ENCODE peak calls at places on chromosomes 2 and 18, in four cellular contexts. M is heart left ventricle, D is HCT116, X is IMR-90. P is an unnamed sample.

GRCh38 chr2:32748158-32748557 is 120.3 kb downstream of the TTC27 start:
- ATAC-seq in M (no peak), D (no peak), X (no peak), P (no peak)

GRCh38 chr18:58064406-58064998 is 20.5 kb downstream of the NEDD4L start:
- ATAC-seq in M (no peak), D (no peak), X (no peak), P (no peak)

GRCh38 chr2:204743368-204743960 is 198.2 kb downstream of the PARD3B start:
- ATAC-seq in M (no peak), D (no peak), X (no peak), P (no peak)

GRCh38 chr18:7300971-7301553 is 70.2 kb downstream of the LRRC30 start:
- ATAC-seq in M (no peak), D (no peak), X (no peak), P (no peak)

GRCh38 chr2:159968282-159968900 is 94.0 kb downstream of the PLA2R1 start:
- ATAC-seq in M (peak), D (peak), X (peak), P (no peak)

GRCh38 chr18:6920099-6920955 is 190.8 kb downstream of the ARHGAP28 start:
- ATAC-seq in M (peak), D (no peak), X (peak), P (peak)

GRCh38 chr2:76953733-76954347 is 568.3 kb downstream of the LRRTM4 start:
- ATAC-seq in M (peak), D (no peak), X (peak), P (no peak)

GRCh38 chr2:173955004-173955403 is 10.2 kb downstream of the SP3 start:
- ATAC-seq in M (no peak), D (peak), X (no peak), P (peak)

GRCh38 chr2:120522151-120522751 is 176.3 kb downstream of the INHBB start:
- ATAC-seq in M (peak), D (no peak), X (peak), P (no peak)

GRCh38 chr2:73386342-73386868 is 769 bp downstream of the ALMS1 start:
- ATAC-seq in M (peak), D (peak), X (peak), P (no peak)

GRCh38 chr2:60438653-60439052 is 114.8 kb downstream of the BCL11A start:
- ATAC-seq in M (peak), D (no peak), X (no peak), P (no peak)

GRCh38 chr2:149489452-149489851 is 98.1 kb downstream of the MMADHC start:
- ATAC-seq in M (no peak), D (no peak), X (no peak), P (no peak)

GRCh38 chr2:86625096-86625495 is 1.4 kb upstream of the RNF103 start:
- ATAC-seq in M (no peak), D (no peak), X (no peak), P (no peak)

GRCh38 chr2:127453392-127454171 is 35.4 kb downstream of the PROC start:
- ATAC-seq in M (no peak), D (peak), X (no peak), P (no peak)

GRCh38 chr18:24860978-24861680 is 400.7 kb downstream of the HRH4 start:
- ATAC-seq in M (peak), D (no peak), X (peak), P (no peak)

GRCh38 chr2:169464508-169465386 is 14.5 kb upstream of the BBS5 start:
- ATAC-seq in M (no peak), D (no peak), X (no peak), P (no peak)

GRCh38 chr2:134232461-134232860 is 21.4 kb upstream of the MGAT5 start:
- ATAC-seq in M (no peak), D (no peak), X (no peak), P (no peak)

GRCh38 chr2:48250943-48251342 is 279.0 kb upstream of the STON1 start:
- ATAC-seq in M (no peak), D (no peak), X (no peak), P (no peak)

GRCh38 chr2:134268265-134268664 is 14.4 kb downstream of the MGAT5 start:
- ATAC-seq in M (peak), D (no peak), X (no peak), P (no peak)

GRCh38 chr2:120441744-120442471 is 96.0 kb downstream of the INHBB start:
- ATAC-seq in M (peak), D (no peak), X (peak), P (no peak)

GRCh38 chr2:141582213-141582612 is 548.6 kb downstream of the LRP1B start:
- ATAC-seq in M (peak), D (no peak), X (no peak), P (no peak)

GRCh38 chr2:237706257-237706656 is 78.9 kb downstream of the LRRFIP1 start:
- ATAC-seq in M (no peak), D (no peak), X (no peak), P (no peak)

GRCh38 chr2:16729335-16729734 is 63.7 kb upstream of the CYRIA start:
- ATAC-seq in M (no peak), D (no peak), X (no peak), P (no peak)

GRCh38 chr18:73717570-73717969 is 430.1 kb downstream of the FBXO15 start:
- ATAC-seq in M (no peak), D (no peak), X (no peak), P (no peak)

GRCh38 chr2:11133238-11133935 is 21.9 kb upstream of the SLC66A3 start:
- ATAC-seq in M (peak), D (no peak), X (peak), P (peak)

GRCh38 chr2:12732663-12733062 is 15.9 kb downstream of the TRIB2 start:
- ATAC-seq in M (peak), D (no peak), X (no peak), P (peak)

GRCh38 chr2:15943914-15944313 is 3.6 kb downstream of the MYCN start:
- ATAC-seq in M (peak), D (no peak), X (no peak), P (no peak)

GRCh38 chr2:145114726-145115125 is 594.8 kb upstream of the ZEB2 start:
- ATAC-seq in M (no peak), D (no peak), X (no peak), P (no peak)

GRCh38 chr18:45802814-45803492 is 22.5 kb upstream of the SIGLEC15 start:
- ATAC-seq in M (no peak), D (peak), X (peak), P (no peak)

GRCh38 chr2:134160793-134161504 is 92.9 kb upstream of the MGAT5 start:
- ATAC-seq in M (peak), D (no peak), X (peak), P (peak)

GRCh38 chr2:114651933-114652332 is 209.5 kb downstream of the DPP10 start:
- ATAC-seq in M (no peak), D (no peak), X (no peak), P (no peak)

GRCh38 chr2:66301767-66302140 is 133.2 kb upstream of the MEIS1 start:
- ATAC-seq in M (no peak), D (no peak), X (no peak), P (no peak)

GRCh38 chr2:78861546-78861945 is 164.0 kb upstream of the REG3G start:
- ATAC-seq in M (no peak), D (no peak), X (no peak), P (no peak)

GRCh38 chr2:219613671-219614070 is 13.8 kb upstream of the SLC4A3 start:
- ATAC-seq in M (no peak), D (no peak), X (no peak), P (no peak)

DNA sequence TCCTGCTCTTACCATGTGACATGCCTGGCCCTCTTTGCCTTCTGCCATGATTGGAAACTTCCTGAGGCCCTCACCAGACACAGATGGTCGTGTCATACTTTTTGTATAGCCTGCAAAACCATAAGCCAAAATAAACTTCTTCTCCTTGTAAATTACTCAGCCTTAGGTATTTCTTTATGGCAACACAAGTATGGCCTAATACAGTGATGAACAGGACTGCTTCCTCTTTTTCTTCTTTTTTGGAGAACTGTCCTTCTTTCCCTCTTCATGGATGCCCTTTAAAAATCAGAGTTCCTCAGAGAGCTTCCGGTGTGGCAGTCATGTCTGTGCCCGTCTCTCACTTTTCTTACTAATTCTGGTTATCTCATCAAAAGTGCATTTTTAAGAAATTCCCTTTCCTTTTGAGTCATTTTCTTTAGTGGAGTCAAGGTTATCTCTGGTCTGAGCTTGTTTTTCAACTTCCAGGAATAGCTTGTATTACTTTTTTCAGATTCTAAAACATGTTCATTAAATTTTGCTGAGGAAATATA is 9.2 kb upstream of the IL1A start:
- ATAC-seq in M (peak), D (no peak), X (peak), P (peak)
- H3K27ac ChIP-seq in M (no peak), D (no peak), X (peak), P (peak)

GRCh38 chr2:70142590-70143313 is 48.1 kb downstream of the C2orf42 start:
- ATAC-seq in M (peak), D (peak), X (peak), P (peak)

GRCh38 chr2:70145168-70145538 is 45.7 kb downstream of the C2orf42 start:
- ATAC-seq in M (no peak), D (no peak), X (no peak), P (no peak)

GRCh38 chr2:70144443-70145167 is 46.2 kb downstream of the C2orf42 start:
- ATAC-seq in M (no peak), D (no peak), X (no peak), P (no peak)

GRCh38 chr2:70141754-70142589 is 48.8 kb downstream of the C2orf42 start:
- ATAC-seq in M (peak), D (peak), X (peak), P (peak)

DNA sequence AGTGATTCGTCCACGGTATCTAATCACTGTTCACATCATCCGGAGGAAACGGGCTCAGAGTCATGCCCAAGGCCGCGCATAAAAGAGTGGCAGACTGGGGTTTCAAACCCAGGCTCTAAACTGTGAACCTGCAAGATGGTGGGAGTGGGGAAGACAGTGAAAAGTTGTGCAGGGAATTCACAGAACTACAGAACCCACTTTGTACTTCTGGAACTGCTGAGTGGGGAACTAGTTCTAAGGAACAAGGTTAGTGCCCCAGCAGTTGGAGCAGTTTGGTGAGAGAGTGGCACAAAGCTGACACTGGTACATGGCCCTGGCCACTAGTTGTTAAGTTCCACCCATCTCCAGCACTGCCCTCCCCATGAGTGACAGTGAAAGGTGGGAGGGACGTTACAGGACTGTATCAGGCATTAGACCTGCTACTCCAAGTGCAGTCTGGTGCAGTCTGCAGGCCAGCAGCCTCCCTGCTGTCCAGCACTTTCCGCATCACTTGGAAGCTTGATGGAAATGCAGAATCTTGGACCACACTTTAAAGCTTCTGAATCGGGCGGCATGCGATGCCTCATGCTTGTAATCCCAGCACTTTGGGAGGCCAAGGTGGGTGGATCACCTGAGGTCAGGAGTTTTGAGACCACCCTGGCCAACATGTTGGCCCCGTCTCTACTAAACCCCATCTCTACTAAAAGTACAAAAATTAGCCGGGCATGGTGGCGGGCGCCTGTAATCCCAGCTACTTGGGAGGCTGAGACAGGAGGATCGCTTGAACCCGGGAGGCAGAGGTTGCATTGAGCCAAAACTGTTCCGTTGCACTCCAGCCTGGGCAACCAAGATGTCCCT is 47.3 kb downstream of the C2orf42 start:
- ATAC-seq in M (peak), D (peak), X (peak), P (no peak)
- H3K4me3 ChIP-seq in M (peak), D (peak), X (no peak), P (peak)

DNA sequence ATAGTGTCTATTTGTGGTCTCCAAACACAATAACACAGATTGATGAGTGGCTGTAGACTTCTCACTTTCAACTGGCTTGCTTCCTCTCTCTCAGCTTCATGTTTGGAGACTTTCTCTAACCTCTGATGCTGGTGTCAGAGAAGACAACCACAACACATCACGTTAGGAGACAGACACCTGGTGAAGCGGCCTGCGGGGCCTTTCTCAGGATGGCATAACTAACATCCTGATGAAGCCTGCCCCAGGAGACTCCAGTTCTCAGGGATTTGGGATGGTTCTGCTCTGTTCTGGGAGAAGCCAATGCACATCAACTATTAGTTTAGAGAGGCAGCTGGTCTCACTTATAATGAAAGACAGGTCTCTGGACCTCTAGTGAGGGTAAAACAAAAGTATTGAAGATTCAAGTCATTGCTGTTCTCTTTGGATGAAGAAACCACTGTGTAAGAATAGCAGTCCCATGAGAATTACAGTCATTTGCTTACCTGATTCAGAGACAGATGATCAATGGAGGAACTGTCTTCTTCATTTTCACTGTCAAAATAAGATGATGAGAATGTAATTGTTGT is 2.0 kb downstream of the IL1A start:
- ATAC-seq in M (no peak), D (no peak), X (no peak), P (no peak)
- TF ChIP-seq POLR2A in M (no peak), D (no peak), X (no peak), P (no peak)

GRCh38 chr2:46365913-46366674 is 68.9 kb downstream of the EPAS1 start:
- ATAC-seq in M (no peak), D (peak), X (peak), P (no peak)

GRCh38 chr2:46368416-46368815 is 71.2 kb downstream of the EPAS1 start:
- ATAC-seq in M (no peak), D (no peak), X (no peak), P (no peak)

GRCh38 chr2:46367286-46367685 is 70.1 kb downstream of the EPAS1 start:
- ATAC-seq in M (no peak), D (no peak), X (no peak), P (no peak)

GRCh38 chr2:46364797-46365457 is 67.7 kb downstream of the EPAS1 start:
- ATAC-seq in M (peak), D (peak), X (peak), P (peak)

GRCh38 chr2:46366675-46367067 is 69.5 kb downstream of the EPAS1 start:
- ATAC-seq in M (no peak), D (no peak), X (no peak), P (no peak)
- H3K27ac ChIP-seq in M (no peak), D (no peak), X (no peak), P (no peak)

GRCh38 chr2:98935777-98936132 is 270 bp downstream of the CRACDL start:
- ATAC-seq in M (no peak), D (no peak), X (no peak), P (no peak)
- H3K4me3 ChIP-seq in M (peak), D (peak), X (no peak), P (peak)